ENCODE peak calls at places on chromosomes 13 and 19, in seven cellular contexts. One of them, this sample, is unnamed.

GRCh38 chr19:8316351-8317125 is 4.6 kb downstream of the NDUFA7 start:
- DNase-seq in endothelial cell: no peak
- DNase-seq in AG04450: no peak
- DNase-seq in A549: no peak
- DNase-seq in CD4-positive, alpha-beta T cell: no peak
- DNase-seq in MCF 10A: no peak
- DNase-seq in colonic mucosa: no peak
- DNase-seq in this sample: no peak

GRCh38 chr13:59914556-59914955 is 249.2 kb downstream of the DIAPH3 start:
- DNase-seq in endothelial cell: no peak
- DNase-seq in AG04450: peak; percentile 13
- DNase-seq in A549: no peak
- DNase-seq in CD4-positive, alpha-beta T cell: no peak
- DNase-seq in MCF 10A: no peak
- DNase-seq in colonic mucosa: no peak
- DNase-seq in this sample: no peak

GRCh38 chr19:49533551-49534488 is 6.0 kb downstream of the RCN3 start:
- DNase-seq in endothelial cell: peak; percentile 80
- DNase-seq in AG04450: no peak
- DNase-seq in A549: peak; percentile 79
- DNase-seq in CD4-positive, alpha-beta T cell: peak; percentile 74
- DNase-seq in MCF 10A: peak; percentile 75
- DNase-seq in colonic mucosa: peak; percentile 61
- DNase-seq in this sample: peak; percentile 86

GRCh38 chr19:16456652-16457194 is 15.0 kb downstream of the EPS15L1 start:
- DNase-seq in endothelial cell: no peak
- DNase-seq in AG04450: no peak
- DNase-seq in A549: no peak
- DNase-seq in CD4-positive, alpha-beta T cell: no peak
- DNase-seq in MCF 10A: no peak
- DNase-seq in colonic mucosa: no peak
- DNase-seq in this sample: no peak

GRCh38 chr19:36775768-36776167 is 3.2 kb upstream of the ZNF850 start:
- DNase-seq in endothelial cell: no peak
- DNase-seq in AG04450: no peak
- DNase-seq in A549: no peak
- DNase-seq in CD4-positive, alpha-beta T cell: no peak
- DNase-seq in MCF 10A: no peak
- DNase-seq in colonic mucosa: no peak
- DNase-seq in this sample: no peak

GRCh38 chr13:27403252-27403678 is 21.2 kb upstream of the GTF3A start:
- DNase-seq in endothelial cell: no peak
- DNase-seq in AG04450: peak; percentile 16
- DNase-seq in A549: no peak
- DNase-seq in CD4-positive, alpha-beta T cell: no peak
- DNase-seq in MCF 10A: no peak
- DNase-seq in colonic mucosa: no peak
- DNase-seq in this sample: no peak

GRCh38 chr13:36069881-36070366 is 61.3 kb downstream of the DCLK1 start:
- DNase-seq in endothelial cell: no peak
- DNase-seq in AG04450: no peak
- DNase-seq in A549: no peak
- DNase-seq in CD4-positive, alpha-beta T cell: no peak
- DNase-seq in MCF 10A: no peak
- DNase-seq in colonic mucosa: no peak
- DNase-seq in this sample: no peak

GRCh38 chr19:49118565-49119410 is at the start of gene C19orf73:
- DNase-seq in endothelial cell: peak; percentile 95
- DNase-seq in AG04450: peak; percentile 81
- DNase-seq in A549: peak; percentile 94
- DNase-seq in CD4-positive, alpha-beta T cell: peak; percentile 95
- DNase-seq in MCF 10A: peak; percentile 95
- DNase-seq in colonic mucosa: peak; percentile 96
- DNase-seq in this sample: peak; percentile 99

GRCh38 chr13:23510979-23511735 is 59.1 kb upstream of the TNFRSF19 start:
- DNase-seq in endothelial cell: peak; percentile 9
- DNase-seq in AG04450: no peak
- DNase-seq in A549: no peak
- DNase-seq in CD4-positive, alpha-beta T cell: no peak
- DNase-seq in MCF 10A: peak; percentile 28
- DNase-seq in colonic mucosa: no peak
- DNase-seq in this sample: peak; percentile 68

GRCh38 chr19:8262431-8262830 is 45.7 kb downstream of the CD320 start:
- DNase-seq in endothelial cell: no peak
- DNase-seq in AG04450: no peak
- DNase-seq in A549: no peak
- DNase-seq in CD4-positive, alpha-beta T cell: no peak
- DNase-seq in MCF 10A: no peak
- DNase-seq in colonic mucosa: no peak
- DNase-seq in this sample: no peak

GRCh38 chr13:85798999-85799646 is at the start of gene SLITRK6:
- DNase-seq in endothelial cell: peak; percentile 18
- DNase-seq in AG04450: peak; percentile 67
- DNase-seq in A549: peak; percentile 1
- DNase-seq in CD4-positive, alpha-beta T cell: no peak
- DNase-seq in MCF 10A: peak; percentile 90
- DNase-seq in colonic mucosa: peak; percentile 18
- DNase-seq in this sample: no peak

GRCh38 chr19:6378036-6378435 is 2.3 kb upstream of the PSPN start:
- DNase-seq in endothelial cell: no peak
- DNase-seq in AG04450: peak; percentile 20
- DNase-seq in A549: no peak
- DNase-seq in CD4-positive, alpha-beta T cell: no peak
- DNase-seq in MCF 10A: no peak
- DNase-seq in colonic mucosa: no peak
- DNase-seq in this sample: no peak

GRCh38 chr13:24505256-24505655 is 7.3 kb downstream of the PARP4 start:
- DNase-seq in endothelial cell: no peak
- DNase-seq in AG04450: no peak
- DNase-seq in A549: no peak
- DNase-seq in CD4-positive, alpha-beta T cell: no peak
- DNase-seq in MCF 10A: peak; percentile 8
- DNase-seq in colonic mucosa: no peak
- DNase-seq in this sample: no peak

GRCh38 chr19:49067554-49067953 is 2.9 kb upstream of the NTF4 start:
- DNase-seq in endothelial cell: no peak
- DNase-seq in AG04450: no peak
- DNase-seq in A549: no peak
- DNase-seq in CD4-positive, alpha-beta T cell: no peak
- DNase-seq in MCF 10A: no peak
- DNase-seq in colonic mucosa: no peak
- DNase-seq in this sample: no peak

GRCh38 chr19:8391274-8392016 is 1.3 kb downstream of the RAB11B start:
- DNase-seq in endothelial cell: no peak
- DNase-seq in AG04450: no peak
- DNase-seq in A549: no peak
- DNase-seq in CD4-positive, alpha-beta T cell: no peak
- DNase-seq in MCF 10A: no peak
- DNase-seq in colonic mucosa: no peak
- DNase-seq in this sample: peak; percentile 9

GRCh38 chr19:6402834-6403608 is 10.1 kb upstream of the GTF2F1 start:
- DNase-seq in endothelial cell: no peak
- DNase-seq in AG04450: peak; percentile 45
- DNase-seq in A549: no peak
- DNase-seq in CD4-positive, alpha-beta T cell: no peak
- DNase-seq in MCF 10A: no peak
- DNase-seq in colonic mucosa: peak; percentile 89
- DNase-seq in this sample: no peak

GRCh38 chr13:111895896-111896821 is 170.8 kb upstream of the SOX1 start:
- DNase-seq in endothelial cell: no peak
- DNase-seq in AG04450: no peak
- DNase-seq in A549: no peak
- DNase-seq in CD4-positive, alpha-beta T cell: no peak
- DNase-seq in MCF 10A: no peak
- DNase-seq in colonic mucosa: no peak
- DNase-seq in this sample: no peak

GRCh38 chr13:44129418-44129817 is 244.2 kb upstream of the SERP2 start:
- DNase-seq in endothelial cell: no peak
- DNase-seq in AG04450: no peak
- DNase-seq in A549: no peak
- DNase-seq in CD4-positive, alpha-beta T cell: no peak
- DNase-seq in MCF 10A: no peak
- DNase-seq in colonic mucosa: no peak
- DNase-seq in this sample: no peak

GRCh38 chr13:112255550-112256120 is 120.5 kb upstream of the SPACA7 start:
- DNase-seq in endothelial cell: peak; percentile 29
- DNase-seq in AG04450: no peak
- DNase-seq in A549: no peak
- DNase-seq in CD4-positive, alpha-beta T cell: no peak
- DNase-seq in MCF 10A: no peak
- DNase-seq in colonic mucosa: no peak
- DNase-seq in this sample: no peak

GRCh38 chr19:41014643-41015042 is 23.6 kb downstream of the CYP2B6 start:
- DNase-seq in endothelial cell: no peak
- DNase-seq in AG04450: no peak
- DNase-seq in A549: no peak
- DNase-seq in CD4-positive, alpha-beta T cell: no peak
- DNase-seq in MCF 10A: no peak
- DNase-seq in colonic mucosa: no peak
- DNase-seq in this sample: no peak

GRCh38 chr13:68982961-68983619 is 1124.5 kb upstream of the ATXN8OS start:
- DNase-seq in endothelial cell: no peak
- DNase-seq in AG04450: no peak
- DNase-seq in A549: no peak
- DNase-seq in CD4-positive, alpha-beta T cell: no peak
- DNase-seq in MCF 10A: no peak
- DNase-seq in colonic mucosa: no peak
- DNase-seq in this sample: no peak

GRCh38 chr19:33220735-33221134 is 4.9 kb downstream of the SLC7A10 start:
- DNase-seq in endothelial cell: no peak
- DNase-seq in AG04450: no peak
- DNase-seq in A549: no peak
- DNase-seq in CD4-positive, alpha-beta T cell: no peak
- DNase-seq in MCF 10A: no peak
- DNase-seq in colonic mucosa: no peak
- DNase-seq in this sample: no peak

GRCh38 chr13:45812599-45813372 is 38.8 kb downstream of the SIAH3 start:
- DNase-seq in endothelial cell: peak; percentile 8
- DNase-seq in AG04450: no peak
- DNase-seq in A549: no peak
- DNase-seq in CD4-positive, alpha-beta T cell: no peak
- DNase-seq in MCF 10A: no peak
- DNase-seq in colonic mucosa: no peak
- DNase-seq in this sample: no peak

GRCh38 chr13:45811891-45812583 is 39.5 kb downstream of the SIAH3 start:
- DNase-seq in endothelial cell: no peak
- DNase-seq in AG04450: no peak
- DNase-seq in A549: no peak
- DNase-seq in CD4-positive, alpha-beta T cell: no peak
- DNase-seq in MCF 10A: peak; percentile 79
- DNase-seq in colonic mucosa: no peak
- DNase-seq in this sample: no peak

GRCh38 chr13:45809810-45810394 is 41.7 kb downstream of the SIAH3 start:
- DNase-seq in endothelial cell: no peak
- DNase-seq in AG04450: no peak
- DNase-seq in A549: no peak
- DNase-seq in CD4-positive, alpha-beta T cell: no peak
- DNase-seq in MCF 10A: no peak
- DNase-seq in colonic mucosa: no peak
- DNase-seq in this sample: no peak

DNA sequence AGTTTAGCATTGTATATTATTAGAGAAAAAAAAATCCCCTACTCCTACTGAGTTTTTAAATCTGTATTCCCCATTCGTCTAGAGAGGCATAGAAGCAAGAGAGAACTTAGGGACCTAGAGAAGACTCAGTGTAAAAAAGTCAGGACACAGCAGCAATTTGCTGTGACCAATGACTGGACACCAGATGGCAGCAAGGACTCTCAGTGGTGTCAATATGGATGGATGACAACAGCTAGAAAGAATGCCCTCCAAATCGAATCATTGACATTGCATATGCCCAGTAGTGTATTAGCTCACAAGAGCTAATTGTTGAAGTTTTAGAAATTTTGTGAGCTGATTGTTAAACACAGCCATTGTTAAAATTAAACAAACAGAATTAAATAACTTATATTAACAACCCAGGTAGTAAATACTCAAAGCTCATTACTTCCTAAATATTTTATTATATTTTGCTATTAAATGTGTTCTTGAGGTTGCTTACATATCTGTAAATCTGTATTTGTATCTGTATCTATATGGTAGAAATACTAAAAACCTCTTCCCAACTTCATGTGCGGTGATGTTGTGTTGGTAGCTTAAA is 43.9 kb downstream of the SIAH3 start:
- DNase-seq in endothelial cell: peak; percentile 55
- DNase-seq in AG04450: no peak
- DNase-seq in A549: peak; percentile 43
- DNase-seq in CD4-positive, alpha-beta T cell: peak; percentile 7
- DNase-seq in MCF 10A: peak; percentile 67
- DNase-seq in colonic mucosa: no peak
- DNase-seq in this sample: peak; percentile 62
- TF ChIP-seq CTCF in endothelial cell: peak; percentile 25
- TF ChIP-seq CTCF in AG04450: peak; percentile 31
- TF ChIP-seq CTCF in A549: peak; percentile 53
- TF ChIP-seq CTCF in CD4-positive, alpha-beta T cell: peak; percentile 58
- TF ChIP-seq CTCF in MCF 10A: peak; percentile 61
- TF ChIP-seq CTCF in colonic mucosa: no peak
- TF ChIP-seq CTCF in this sample: peak; percentile 77

GRCh38 chr13:33232883-33233282 is 52.7 kb downstream of the STARD13 start:
- DNase-seq in endothelial cell: no peak
- DNase-seq in AG04450: no peak
- DNase-seq in A549: no peak
- DNase-seq in CD4-positive, alpha-beta T cell: no peak
- DNase-seq in MCF 10A: no peak
- DNase-seq in colonic mucosa: no peak
- DNase-seq in this sample: no peak
- TF ChIP-seq CTCF in endothelial cell: no peak
- TF ChIP-seq CTCF in AG04450: no peak
- TF ChIP-seq CTCF in A549: no peak
- TF ChIP-seq CTCF in CD4-positive, alpha-beta T cell: no peak
- TF ChIP-seq CTCF in MCF 10A: no peak
- TF ChIP-seq CTCF in colonic mucosa: no peak
- TF ChIP-seq CTCF in this sample: no peak

DNA sequence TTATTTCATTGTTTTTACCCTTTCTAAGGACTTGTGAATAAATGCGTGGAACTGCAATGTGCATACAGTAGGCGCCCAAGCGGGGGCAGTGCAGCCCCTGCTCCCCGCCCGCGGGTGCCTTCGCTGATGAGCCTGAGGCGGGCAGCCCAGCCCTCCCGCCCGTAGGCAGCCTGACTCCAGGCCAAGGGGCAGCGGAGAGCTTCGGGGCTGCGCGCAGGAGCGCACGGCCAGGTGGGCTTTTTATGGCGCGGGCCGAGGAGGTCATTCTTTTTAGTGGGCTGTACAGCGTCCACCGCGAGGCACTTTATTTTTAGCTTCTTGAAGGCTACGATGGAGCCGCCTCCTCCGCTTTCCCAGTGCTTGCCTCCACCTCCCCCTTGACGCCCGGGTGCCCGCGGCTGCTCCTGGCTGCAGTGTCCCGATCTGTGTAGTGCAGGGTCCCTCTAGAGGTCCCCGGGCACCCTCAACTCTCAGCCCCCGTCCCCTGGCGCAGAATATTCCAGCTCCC is 60.5 kb downstream of the CCNE1 start:
- DNase-seq in endothelial cell: peak; percentile 38
- DNase-seq in AG04450: no peak
- DNase-seq in A549: no peak
- DNase-seq in CD4-positive, alpha-beta T cell: no peak
- DNase-seq in MCF 10A: no peak
- DNase-seq in colonic mucosa: no peak
- DNase-seq in this sample: no peak
- TF ChIP-seq CTCF in endothelial cell: no peak
- TF ChIP-seq CTCF in AG04450: no peak
- TF ChIP-seq CTCF in A549: peak; percentile 13
- TF ChIP-seq CTCF in CD4-positive, alpha-beta T cell: no peak
- TF ChIP-seq CTCF in MCF 10A: no peak
- TF ChIP-seq CTCF in colonic mucosa: no peak
- TF ChIP-seq CTCF in this sample: no peak

GRCh38 chr19:31338069-31338767 is 11.0 kb downstream of the TSHZ3 start:
- DNase-seq in endothelial cell: peak; percentile 68
- DNase-seq in AG04450: no peak
- DNase-seq in A549: peak; percentile 55
- DNase-seq in CD4-positive, alpha-beta T cell: no peak
- DNase-seq in MCF 10A: no peak
- DNase-seq in colonic mucosa: no peak
- DNase-seq in this sample: no peak
- TF ChIP-seq CTCF in endothelial cell: peak; percentile 50
- TF ChIP-seq CTCF in AG04450: peak; percentile 85
- TF ChIP-seq CTCF in A549: peak; percentile 7
- TF ChIP-seq CTCF in CD4-positive, alpha-beta T cell: no peak
- TF ChIP-seq CTCF in MCF 10A: no peak
- TF ChIP-seq CTCF in colonic mucosa: peak; percentile 33
- TF ChIP-seq CTCF in this sample: no peak